ENCODE peak calls at places on chromosomes 1 and 21, in eight cellular contexts. S is transverse colon; B is cardiac fibroblast; R is tibial artery; P is naive thymus-derived CD4-positive, alpha-beta T cell; E is neuronal stem cell; N is GM23338; L is GM23248. T is an unnamed sample.

GRCh38 chr1:41699861-41700248 is 215.4 kb upstream of the EDN2 start:
- DNase-seq in L (no peak), E (no peak), N (no peak), B (no peak), S (no peak), R (no peak), P (no peak), T (no peak)

GRCh38 chr1:234985007-234985370 is 143.6 kb downstream of the TOMM20 start:
- DNase-seq in E (no peak), P (no peak), N (no peak), S (no peak), L (no peak), R (no peak), B (no peak), T (peak)

GRCh38 chr1:28928306-28928987 is 14.1 kb downstream of the EPB41 start:
- DNase-seq in L (no peak), E (no peak), S (no peak), N (no peak), P (no peak), R (no peak), B (no peak), T (no peak)

GRCh38 chr1:17525996-17526686 is 13.4 kb upstream of the ARHGEF10L start:
- DNase-seq in B (no peak), S (no peak), N (no peak), R (no peak), E (no peak), L (peak), P (no peak), T (no peak)

GRCh38 chr1:3601743-3602142 is 9.6 kb downstream of the MEGF6 start:
- DNase-seq in L (no peak), P (no peak), N (no peak), E (no peak), R (no peak), B (no peak), S (no peak), T (no peak)

GRCh38 chr1:197567442-197567841 is 207.8 kb downstream of the DENND1B start:
- DNase-seq in S (no peak), B (peak), L (peak), P (no peak), N (no peak), R (no peak), E (no peak), T (no peak)

GRCh38 chr1:24875976-24876609 is 54.0 kb downstream of the RUNX3 start:
- DNase-seq in R (no peak), N (no peak), L (no peak), B (no peak), P (no peak), E (no peak), S (no peak), T (no peak)

GRCh38 chr21:42315296-42315891 is at the start of gene TFF3:
- DNase-seq in R (no peak), L (no peak), N (no peak), P (no peak), E (no peak), S (peak), B (no peak), T (no peak)

DNA sequence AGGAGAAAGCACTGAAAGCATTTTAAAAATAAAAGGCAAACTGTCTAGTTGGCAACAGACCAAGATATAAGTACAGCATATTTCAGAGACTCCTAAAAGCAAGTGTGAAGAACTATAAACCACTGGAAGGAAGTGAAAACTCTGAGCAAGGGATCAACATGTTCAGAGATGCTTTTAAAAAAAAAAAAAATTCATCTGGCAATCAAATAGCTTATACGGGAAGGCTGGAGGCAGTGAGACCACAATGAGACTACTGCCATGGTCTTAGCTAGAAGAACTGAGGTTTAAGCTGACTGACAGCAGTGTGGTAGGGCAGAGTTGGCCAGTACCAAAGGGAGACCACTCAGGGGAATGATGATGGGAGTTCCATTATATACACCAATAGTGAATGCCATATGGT is 124.2 kb downstream of the VAV3 start:
- DNase-seq in P (no peak), E (no peak), R (no peak), N (no peak), S (no peak), L (no peak), B (no peak), T (no peak)
- H3K4me3 ChIP-seq in P (peak), E (no peak), R (no peak), N (no peak), S (no peak), L (no peak), B (no peak), T (no peak)

GRCh38 chr1:27782950-27783349 is 9.9 kb downstream of the STX12 start:
- DNase-seq in R (no peak), L (no peak), S (no peak), P (no peak), N (no peak), B (no peak), E (no peak), T (no peak)

GRCh38 chr1:27772932-27773731 is at the start of gene STX12:
- DNase-seq in R (peak), E (peak), B (peak), S (peak), P (peak), N (peak), L (peak), T (peak)

GRCh38 chr1:27773732-27774445 is 870 bp downstream of the STX12 start:
- DNase-seq in E (peak), S (no peak), P (no peak), N (no peak), B (peak), R (no peak), L (peak), T (no peak)

GRCh38 chr1:27774654-27775053 is 1.6 kb downstream of the STX12 start:
- DNase-seq in N (no peak), P (no peak), B (no peak), E (no peak), S (no peak), R (no peak), L (no peak), T (no peak)

GRCh38 chr1:27778022-27778421 is 5.0 kb downstream of the STX12 start:
- DNase-seq in L (no peak), B (no peak), P (no peak), R (no peak), N (no peak), S (no peak), E (no peak), T (no peak)
- H3K4me3 ChIP-seq in L (no peak), B (no peak), P (no peak), R (no peak), N (no peak), S (no peak), E (no peak), T (no peak)

GRCh38 chr1:47593598-47594285 is 155.9 kb downstream of the FOXD2 start:
- DNase-seq in N (no peak), S (no peak), P (no peak), E (no peak), L (no peak), R (no peak), B (no peak), T (no peak)

GRCh38 chr1:47592296-47592975 is 154.6 kb downstream of the FOXD2 start:
- DNase-seq in L (no peak), S (no peak), R (peak), N (peak), B (no peak), E (no peak), P (no peak), T (no peak)

GRCh38 chr1:47591801-47592200 is 154.0 kb downstream of the FOXD2 start:
- DNase-seq in R (peak), P (no peak), N (no peak), E (no peak), S (no peak), L (no peak), B (no peak), T (no peak)

GRCh38 chr1:47594627-47595026 is 156.8 kb downstream of the FOXD2 start:
- DNase-seq in R (no peak), N (no peak), E (no peak), P (no peak), B (no peak), S (no peak), L (no peak), T (no peak)

GRCh38 chr1:47593001-47593568 is 155.2 kb downstream of the FOXD2 start:
- DNase-seq in R (no peak), N (peak), L (no peak), B (no peak), P (no peak), S (no peak), E (no peak), T (no peak)
- H3K4me3 ChIP-seq in R (peak), N (peak), L (no peak), B (no peak), P (no peak), S (no peak), E (peak), T (no peak)

GRCh38 chr1:8691662-8692061 is 125.8 kb downstream of the RERE start:
- DNase-seq in R (no peak), S (no peak), L (no peak), B (no peak), N (no peak), P (no peak), E (no peak), T (no peak)
- H3K4me3 ChIP-seq in R (no peak), S (no peak), L (no peak), B (no peak), N (no peak), P (no peak), E (no peak), T (no peak)

DNA sequence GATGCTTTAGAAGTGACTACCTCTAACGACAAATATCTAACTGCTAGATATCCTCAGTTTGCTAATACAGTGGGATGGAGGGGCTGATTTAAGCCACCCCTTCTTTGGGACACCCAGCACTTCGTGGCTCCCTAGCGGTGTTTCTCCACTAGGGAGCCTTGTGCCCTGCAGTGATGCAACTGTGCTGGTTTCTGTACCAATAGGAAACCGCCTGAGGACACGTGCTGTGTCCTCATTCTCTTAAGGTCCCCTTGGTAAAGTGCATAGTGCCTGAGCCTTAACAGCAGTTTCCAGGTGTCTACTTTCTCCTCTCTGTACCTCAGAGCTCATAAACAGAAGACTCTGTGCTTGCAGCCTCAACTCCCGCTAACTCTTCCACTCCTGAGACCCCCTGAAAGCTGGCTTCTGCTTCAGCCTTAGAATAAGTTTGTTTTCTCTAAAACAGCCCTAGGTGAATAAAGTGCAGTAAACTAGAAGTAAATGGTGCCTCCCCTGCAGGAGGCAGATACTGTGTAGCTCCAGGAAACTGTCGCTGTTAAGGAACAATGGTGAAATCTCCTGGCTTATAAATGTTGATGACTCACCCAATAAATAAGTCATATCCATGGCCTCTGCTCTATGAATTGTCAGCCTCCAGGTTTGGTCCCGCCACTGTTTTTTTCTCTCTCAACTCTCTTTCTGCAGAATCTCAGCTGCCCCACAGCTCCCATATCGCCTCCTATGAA is 130.4 kb downstream of the AK5 start:
- DNase-seq in S (no peak), P (no peak), L (peak), B (peak), N (no peak), R (no peak), E (no peak), T (peak)
- H3K4me3 ChIP-seq in S (no peak), P (no peak), L (no peak), B (no peak), N (no peak), R (no peak), E (no peak), T (no peak)

GRCh38 chr1:190792873-190793272 is 315.2 kb upstream of the BRINP3 start:
- DNase-seq in E (no peak), P (no peak), S (no peak), B (no peak), N (no peak), R (no peak), L (no peak), T (no peak)
- H3K4me3 ChIP-seq in E (no peak), P (no peak), S (no peak), B (no peak), N (no peak), R (no peak), L (no peak), T (no peak)